ENCODE peak calls at places on chromosomes 12 and 14, in six cellular contexts. E, R, U, D, P and J are unnamed samples. For H3F3A, the result is how much of the 10 kb centered on the place peaks cover.

GRCh38 chr14:25308244-25308643 is 258.3 kb upstream of the STXBP6 start:
- DNase-seq in P (no peak), R (peak), E (no peak), D (no peak), U (no peak), J (no peak)

GRCh38 chr14:103372552-103373304 is 12.5 kb upstream of the MARK3 start:
- DNase-seq in P (no peak), E (peak), U (peak), R (peak), D (no peak), J (peak)

GRCh38 chr14:98507269-98507668 is 764.7 kb downstream of the BCL11B start:
- DNase-seq in D (no peak), E (no peak), U (no peak), P (no peak), R (no peak), J (no peak)

GRCh38 chr14:94963051-94963450 is 193.1 kb upstream of the GSC start:
- DNase-seq in U (no peak), D (no peak), E (no peak), P (no peak), R (no peak), J (no peak)

GRCh38 chr14:60153996-60154395 is 11.2 kb downstream of the DHRS7 start:
- DNase-seq in E (no peak), P (no peak), D (no peak), U (no peak), R (no peak), J (no peak)

GRCh38 chr12:22722081-22722480 is 97.1 kb downstream of the ETNK1 start:
- DNase-seq in R (no peak), D (no peak), E (no peak), U (no peak), P (no peak), J (no peak)

GRCh38 chr14:68911594-68912227 is 67.4 kb downstream of the ACTN1 start:
- DNase-seq in P (peak), D (peak), E (peak), R (peak), U (peak), J (peak)

GRCh38 chr14:100399052-100399849 is 76.1 kb downstream of the SLC25A47 start:
- DNase-seq in P (no peak), E (peak), D (peak), R (peak), U (no peak), J (no peak)

GRCh38 chr14:72607386-72608125 is 286.3 kb downstream of the DPF3 start:
- DNase-seq in D (no peak), E (no peak), R (no peak), P (no peak), U (no peak), J (no peak)

GRCh38 chr14:66009104-66009503 is 477.1 kb upstream of the CCDC196 start:
- DNase-seq in P (no peak), D (no peak), U (peak), E (peak), R (peak), J (peak)

GRCh38 chr12:121267822-121268221 is 28.7 kb downstream of the CAMKK2 start:
- DNase-seq in U (no peak), R (no peak), D (no peak), P (no peak), E (no peak), J (no peak)

GRCh38 chr14:85573406-85573805 is 43.5 kb downstream of the FLRT2 start:
- DNase-seq in E (no peak), P (no peak), U (no peak), R (no peak), D (no peak), J (no peak)

GRCh38 chr14:101732128-101732527 is 29.4 kb upstream of the PPP2R5C start:
- DNase-seq in D (no peak), E (no peak), P (no peak), U (peak), R (no peak), J (peak)

GRCh38 chr14:100407376-100408102 is 84.4 kb downstream of the SLC25A47 start:
- DNase-seq in R (no peak), E (no peak), D (no peak), P (no peak), U (no peak), J (no peak)

GRCh38 chr12:8609061-8609570 is 3.5 kb downstream of the AICDA start:
- DNase-seq in U (peak), E (peak), P (no peak), D (peak), R (peak), J (no peak)

GRCh38 chr14:104441275-104442106 is 138.1 kb upstream of the C14orf180 start:
- DNase-seq in R (no peak), P (no peak), D (peak), E (no peak), U (no peak), J (no peak)

GRCh38 chr12:749871-750270 is 2.5 kb upstream of the WNK1 start:
- DNase-seq in D (no peak), R (no peak), P (no peak), E (no peak), U (no peak), J (no peak)

GRCh38 chr12:113403435-113404415 is at the start of gene SDS:
- DNase-seq in U (peak), R (no peak), D (peak), E (no peak), P (no peak), J (no peak)

GRCh38 chr12:41365653-41366131 is 177.6 kb downstream of the PDZRN4 start:
- DNase-seq in D (no peak), E (peak), P (no peak), R (peak), U (no peak), J (no peak)

GRCh38 chr12:43252585-43252984 is 299.4 kb downstream of the ADAMTS20 start:
- DNase-seq in R (no peak), P (no peak), U (no peak), E (no peak), D (no peak), J (no peak)

GRCh38 chr14:93212432-93212831 is 5.4 kb downstream of the UBR7 start:
- DNase-seq in U (no peak), E (no peak), D (no peak), P (no peak), R (no peak), J (no peak)

GRCh38 chr12:113407931-113408585 is 4.4 kb upstream of the SDS start:
- DNase-seq in E (no peak), P (no peak), U (peak), R (no peak), D (no peak), J (no peak)

GRCh38 chr14:68871392-68871791 is 78.5 kb upstream of the ZFP36L1 start:
- DNase-seq in D (no peak), E (no peak), U (no peak), R (no peak), P (no peak), J (no peak)

GRCh38 chr12:120079352-120080042 is 37.1 kb downstream of the RAB35 start:
- DNase-seq in E (no peak), U (peak), P (peak), R (no peak), D (no peak), J (peak)

GRCh38 chr12:57280234-57281062 is 29.5 kb upstream of the STAC3 start:
- DNase-seq in U (peak), R (peak), E (no peak), D (no peak), P (no peak), J (peak)

GRCh38 chr12:94498073-94498472 is 38.4 kb upstream of the CEP83 start:
- DNase-seq in E (no peak), U (peak), R (peak), D (no peak), P (no peak), J (no peak)

GRCh38 chr14:21102472-21103164 is 1.8 kb downstream of the TMEM253 start:
- DNase-seq in E (peak), P (no peak), U (no peak), D (peak), R (peak), J (no peak)

GRCh38 chr12:92493816-92494215 is 209.0 kb upstream of the PLEKHG7 start:
- DNase-seq in E (no peak), P (peak), R (no peak), D (no peak), U (no peak), J (no peak)

GRCh38 chr14:34684578-34684977 is 29.8 kb downstream of the CFL2 start:
- DNase-seq in R (no peak), E (no peak), P (no peak), D (no peak), U (no peak), J (no peak)

GRCh38 chr12:13177896-13178295 is 18.6 kb upstream of the EMP1 start:
- DNase-seq in U (no peak), R (no peak), P (no peak), D (no peak), E (no peak), J (no peak)

GRCh38 chr12:119835068-119835467 is 42.1 kb downstream of the CIT start:
- DNase-seq in D (no peak), E (peak), P (no peak), U (peak), R (peak), J (no peak)

GRCh38 chr12:3084742-3085141 is 7.6 kb downstream of the TSPAN9 start:
- DNase-seq in D (no peak), R (peak), P (no peak), E (peak), U (no peak), J (no peak)
- TF ChIP-seq CTCF in D (no peak), R (no peak), P (no peak), E (no peak), U (no peak), J (no peak)

GRCh38 chr12:61137677-61138380 is 1122.4 kb upstream of the USP15 start:
- DNase-seq in D (no peak), P (no peak), E (no peak), U (no peak), R (no peak), J (no peak)
- H3F3A ChIP-seq in D (under half), P (under half), E (under half), U (under half), R (under half), J (under half)

GRCh38 chr12:47803196-47803875 is 16.4 kb downstream of the HDAC7 start:
- DNase-seq in D (no peak), P (no peak), U (no peak), R (no peak), E (no peak), J (no peak)
- H3K4me2 ChIP-seq in D (peak), P (no peak), U (no peak), R (no peak), E (no peak), J (no peak)

DNA sequence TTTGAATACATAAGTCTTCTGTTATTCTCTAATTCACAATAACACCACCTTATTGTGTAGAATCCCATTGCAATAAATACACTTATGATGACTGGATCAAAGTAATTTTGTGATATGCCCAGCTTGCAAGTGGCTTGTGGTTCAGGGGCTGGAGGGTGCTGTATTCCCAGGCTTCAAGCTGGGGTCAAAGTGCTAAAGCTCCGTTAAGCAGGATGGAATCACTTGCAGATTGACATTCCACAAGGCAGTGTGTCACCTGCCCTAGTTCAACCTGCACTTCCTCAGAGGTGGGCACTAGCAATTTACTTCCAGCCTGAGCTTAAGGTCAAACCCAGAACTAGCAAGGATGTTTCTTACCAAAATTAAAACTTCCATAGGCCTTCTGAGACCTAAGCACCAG is 166.6 kb downstream of the SSPN start:
- DNase-seq in U (no peak), R (no peak), P (no peak), D (no peak), E (no peak), J (no peak)
- TF ChIP-seq CTCF in U (no peak), R (no peak), P (no peak), D (no peak), E (no peak), J (no peak)

DNA sequence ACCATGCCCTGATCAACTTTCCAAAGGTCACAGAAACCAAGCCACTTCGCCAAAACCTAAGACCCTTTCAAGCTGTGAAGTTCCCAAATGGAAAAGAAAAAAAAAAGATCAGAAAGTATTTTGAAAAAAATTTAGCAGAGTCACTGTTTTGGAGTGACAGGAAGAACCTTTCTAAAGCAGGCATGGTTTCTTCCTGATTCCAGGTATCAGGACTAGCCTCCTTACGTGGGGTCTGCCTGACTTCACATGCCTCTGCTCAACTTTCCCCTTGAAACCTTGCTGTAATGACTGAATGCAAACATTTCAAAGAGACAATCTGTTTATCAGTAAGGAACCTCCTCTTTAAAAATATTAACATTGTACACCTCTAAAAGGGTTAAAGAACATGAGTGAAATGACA is 9.5 kb downstream of the CORO1C start:
- DNase-seq in P (no peak), U (no peak), D (no peak), E (no peak), R (no peak), J (peak)
- H3F3A ChIP-seq in P (under half), U (under half), D (under half), E (under half), R (under half), J (under half)